ENCODE peak calls at places on chromosomes 1 and 21, in eight cellular contexts. C is cardiac fibroblast, D is heart right ventricle, A is uterus, O is B cell, R is fibroblast of villous mesenchyme, H is mesothelial cell of epicardium, I is colonic mucosa. K is an unnamed sample.

GRCh38 chr1:173414539-173414938 is 62.6 kb upstream of the PRDX6 start:
- DNase-seq in R (no peak), D (peak), C (no peak), I (no peak), H (no peak), A (no peak), O (no peak), K (no peak)

GRCh38 chr1:18191037-18191867 is 83.7 kb downstream of the IGSF21 start:
- DNase-seq in H (no peak), O (no peak), R (no peak), D (no peak), I (no peak), C (no peak), A (no peak), K (no peak)

GRCh38 chr1:87953732-87954344 is 625.2 kb downstream of the LMO4 start:
- DNase-seq in D (peak), O (peak), A (peak), I (peak), R (peak), H (peak), C (peak), K (peak)

GRCh38 chr1:22737374-22738068 is 26.9 kb downstream of the EPHB2 start:
- DNase-seq in I (peak), A (no peak), C (no peak), O (no peak), R (no peak), H (no peak), D (no peak), K (no peak)

GRCh38 chr1:116693759-116694482 is 26.4 kb upstream of the IGSF3 start:
- DNase-seq in R (peak), A (no peak), C (peak), O (no peak), H (no peak), D (no peak), I (peak), K (no peak)

GRCh38 chr1:60866884-60867648 is 215.3 kb upstream of the NFIA start:
- DNase-seq in I (no peak), D (no peak), O (no peak), C (peak), R (peak), H (no peak), A (no peak), K (no peak)

GRCh38 chr1:3785458-3786157 is 10.7 kb downstream of the LRRC47 start:
- DNase-seq in I (peak), R (no peak), C (no peak), O (no peak), A (no peak), D (no peak), H (no peak), K (no peak)

GRCh38 chr1:50174101-50174500 is 65.4 kb downstream of the ELAVL4 start:
- DNase-seq in H (no peak), R (no peak), C (no peak), I (no peak), A (no peak), O (no peak), D (no peak), K (no peak)

GRCh38 chr1:28812669-28813468 is 899 bp downstream of the OPRD1 start:
- DNase-seq in O (no peak), A (no peak), I (no peak), D (no peak), R (no peak), C (no peak), H (no peak), K (no peak)

GRCh38 chr1:182002570-182002969 is 58.9 kb downstream of the ZNF648 start:
- DNase-seq in C (no peak), A (no peak), I (no peak), O (no peak), H (no peak), R (no peak), D (no peak), K (no peak)

GRCh38 chr1:182003953-182004586 is 57.4 kb downstream of the ZNF648 start:
- DNase-seq in I (peak), R (no peak), H (peak), A (no peak), C (no peak), O (no peak), D (peak), K (no peak)

GRCh38 chr1:182003025-182003725 is 58.3 kb downstream of the ZNF648 start:
- DNase-seq in R (no peak), D (peak), H (no peak), A (no peak), O (no peak), I (no peak), C (no peak), K (no peak)

GRCh38 chr1:181998858-181999257 is 62.7 kb downstream of the ZNF648 start:
- DNase-seq in R (no peak), O (no peak), D (peak), C (no peak), I (no peak), A (no peak), H (no peak), K (no peak)

GRCh38 chr1:182004601-182005000 is 56.9 kb downstream of the ZNF648 start:
- DNase-seq in I (no peak), C (no peak), O (no peak), D (peak), H (no peak), A (no peak), R (no peak), K (no peak)
- TF ChIP-seq CTCF in I (no peak), C (no peak), O (no peak), D (no peak), H (no peak), A (no peak), R (no peak), K (no peak)

DNA sequence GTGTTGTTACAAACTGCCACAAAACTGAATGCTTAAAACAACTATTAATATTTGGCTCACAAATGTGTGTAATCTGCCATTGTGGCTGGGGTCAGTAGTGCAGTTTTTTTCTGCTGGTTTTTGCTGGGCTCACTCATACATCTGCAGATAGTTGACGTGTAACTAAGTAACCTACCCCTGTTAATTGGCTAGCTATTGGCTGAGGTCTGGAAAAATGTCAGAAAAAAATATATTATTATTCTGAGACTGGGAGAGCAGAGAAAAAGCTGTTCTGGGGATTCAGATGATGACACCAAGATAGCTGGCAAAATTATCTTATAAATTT is 616.0 kb upstream of the ADAMTS5 start:
- DNase-seq in O (no peak), I (no peak), A (no peak), D (no peak), H (no peak), R (no peak), C (peak), K (no peak)
- TF ChIP-seq CTCF in O (no peak), I (no peak), A (no peak), D (no peak), H (no peak), R (no peak), C (no peak), K (no peak)

GRCh38 chr1:161787355-161787754 is 21.2 kb downstream of the ATF6 start:
- DNase-seq in R (no peak), O (no peak), C (no peak), I (no peak), H (no peak), A (no peak), D (no peak), K (no peak)
- TF ChIP-seq CTCF in R (peak), O (no peak), C (no peak), I (no peak), H (no peak), A (no peak), D (no peak), K (no peak)

GRCh38 chr1:72845342-72845741 is 563.0 kb upstream of the NEGR1 start:
- DNase-seq in A (no peak), C (peak), R (peak), O (no peak), H (no peak), D (no peak), I (no peak), K (no peak)
- TF ChIP-seq CTCF in A (no peak), C (peak), R (peak), O (no peak), H (no peak), D (no peak), I (no peak), K (no peak)

GRCh38 chr21:39155578-39155977 is 27.7 kb downstream of the PSMG1 start:
- DNase-seq in R (no peak), A (no peak), H (no peak), C (no peak), O (no peak), D (no peak), I (no peak), K (no peak)

GRCh38 chr21:39156024-39156423 is 27.2 kb downstream of the PSMG1 start:
- DNase-seq in I (no peak), H (no peak), R (no peak), A (no peak), O (no peak), D (no peak), C (peak), K (no peak)

GRCh38 chr21:39153842-39154241 is 29.4 kb downstream of the PSMG1 start:
- DNase-seq in R (no peak), O (no peak), C (no peak), A (no peak), D (no peak), I (no peak), H (no peak), K (no peak)

GRCh38 chr21:39150316-39150715 is 32.9 kb downstream of the PSMG1 start:
- DNase-seq in H (no peak), D (no peak), I (no peak), A (no peak), O (no peak), C (no peak), R (no peak), K (no peak)

DNA sequence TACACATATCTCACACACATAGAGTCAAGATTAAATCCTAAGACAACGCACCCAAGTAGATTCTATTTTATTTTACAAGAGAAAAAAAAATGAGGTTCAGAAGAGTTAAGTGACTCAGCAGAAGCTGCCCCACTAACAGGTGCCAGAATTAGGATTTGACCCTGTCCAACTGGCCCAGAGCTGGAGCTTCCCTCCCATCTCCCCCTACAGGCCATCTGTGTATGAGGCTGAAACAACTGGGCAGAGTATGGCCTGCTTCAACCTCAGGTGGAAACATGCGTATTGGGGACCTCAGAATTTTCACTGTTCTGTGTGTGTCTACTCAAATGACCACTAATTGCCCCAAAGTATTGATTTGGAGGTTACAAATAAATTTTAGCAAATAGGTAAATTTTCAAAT is 29.9 kb downstream of the PSMG1 start:
- DNase-seq in R (peak), H (no peak), C (peak), D (no peak), A (no peak), O (no peak), I (no peak), K (no peak)
- TF ChIP-seq CTCF in R (peak), H (peak), C (peak), D (peak), A (no peak), O (peak), I (no peak), K (no peak)

GRCh38 chr1:195733826-195734225 is 874.4 kb downstream of the KCNT2 start:
- DNase-seq in H (no peak), A (no peak), O (no peak), R (no peak), I (peak), D (no peak), C (no peak), K (no peak)
- TF ChIP-seq CTCF in H (peak), A (no peak), O (no peak), R (no peak), I (no peak), D (no peak), C (peak), K (peak)

GRCh38 chr1:63004868-63005267 is 220.9 kb downstream of the ATG4C start:
- DNase-seq in H (no peak), D (no peak), C (peak), I (no peak), O (no peak), A (no peak), R (peak), K (peak)
- TF ChIP-seq CTCF in H (no peak), D (no peak), C (peak), I (no peak), O (no peak), A (no peak), R (peak), K (peak)

GRCh38 chr1:6634278-6635052 is 9.8 kb downstream of the THAP3 start:
- DNase-seq in C (peak), O (peak), I (peak), A (peak), R (peak), D (peak), H (peak), K (peak)
- TF ChIP-seq CTCF in C (peak), O (peak), I (peak), A (peak), R (peak), D (peak), H (no peak), K (peak)